ENCODE peak calls at places on chromosomes 1 and 21, in nine cellular contexts. One of them, this sample, is unnamed.

GRCh38 chr1:81760487-81761097 is 40.1 kb upstream of the ADGRL2 start:
- DNase-seq in A549: peak
- DNase-seq in non-pigmented ciliary epithelial cell: peak
- DNase-seq in caudate nucleus: no peak
- DNase-seq in DMS153: no peak
- DNase-seq in amygdala: no peak
- DNase-seq in ovary: no peak
- DNase-seq in AG04449: no peak
- DNase-seq in stimulated activated CD8-positive, alpha-beta memory T cell treated with anti-CD3 and anti-CD28 coated beads, Interleukin-15, amount 100 ng/mL, for 1 hour: no peak
- DNase-seq in this sample: peak

GRCh38 chr1:153293847-153294246 is 18.9 kb downstream of the PGLYRP3 start:
- DNase-seq in DMS153: no peak
- DNase-seq in caudate nucleus: no peak
- DNase-seq in AG04449: no peak
- DNase-seq in ovary: no peak
- DNase-seq in stimulated activated CD8-positive, alpha-beta memory T cell treated with anti-CD3 and anti-CD28 coated beads, Interleukin-15, amount 100 ng/mL, for 1 hour: no peak
- DNase-seq in A549: no peak
- DNase-seq in non-pigmented ciliary epithelial cell: no peak
- DNase-seq in amygdala: no peak
- DNase-seq in this sample: no peak

GRCh38 chr1:232207089-232207723 is 422.7 kb downstream of the SIPA1L2 start:
- DNase-seq in A549: no peak
- DNase-seq in amygdala: no peak
- DNase-seq in non-pigmented ciliary epithelial cell: no peak
- DNase-seq in stimulated activated CD8-positive, alpha-beta memory T cell treated with anti-CD3 and anti-CD28 coated beads, Interleukin-15, amount 100 ng/mL, for 1 hour: no peak
- DNase-seq in AG04449: no peak
- DNase-seq in caudate nucleus: no peak
- DNase-seq in DMS153: peak
- DNase-seq in ovary: no peak
- DNase-seq in this sample: no peak

GRCh38 chr1:232575524-232576040 is 54.4 kb downstream of the SIPA1L2 start:
- DNase-seq in AG04449: no peak
- DNase-seq in stimulated activated CD8-positive, alpha-beta memory T cell treated with anti-CD3 and anti-CD28 coated beads, Interleukin-15, amount 100 ng/mL, for 1 hour: no peak
- DNase-seq in ovary: no peak
- DNase-seq in DMS153: no peak
- DNase-seq in non-pigmented ciliary epithelial cell: no peak
- DNase-seq in caudate nucleus: no peak
- DNase-seq in amygdala: no peak
- DNase-seq in A549: no peak
- DNase-seq in this sample: no peak

GRCh38 chr1:212959266-212960220 is 9.2 kb downstream of the VASH2 start:
- DNase-seq in non-pigmented ciliary epithelial cell: no peak
- DNase-seq in stimulated activated CD8-positive, alpha-beta memory T cell treated with anti-CD3 and anti-CD28 coated beads, Interleukin-15, amount 100 ng/mL, for 1 hour: no peak
- DNase-seq in ovary: no peak
- DNase-seq in A549: no peak
- DNase-seq in DMS153: no peak
- DNase-seq in AG04449: no peak
- DNase-seq in amygdala: no peak
- DNase-seq in caudate nucleus: no peak
- DNase-seq in this sample: no peak

GRCh38 chr1:156821801-156822200 is 5.2 kb upstream of the SH2D2A start:
- DNase-seq in DMS153: no peak
- DNase-seq in ovary: no peak
- DNase-seq in amygdala: no peak
- DNase-seq in non-pigmented ciliary epithelial cell: peak
- DNase-seq in A549: no peak
- DNase-seq in stimulated activated CD8-positive, alpha-beta memory T cell treated with anti-CD3 and anti-CD28 coated beads, Interleukin-15, amount 100 ng/mL, for 1 hour: no peak
- DNase-seq in AG04449: peak
- DNase-seq in caudate nucleus: no peak
- DNase-seq in this sample: no peak

GRCh38 chr1:101379939-101380338 is 143.1 kb downstream of the S1PR1 start:
- DNase-seq in non-pigmented ciliary epithelial cell: no peak
- DNase-seq in caudate nucleus: no peak
- DNase-seq in stimulated activated CD8-positive, alpha-beta memory T cell treated with anti-CD3 and anti-CD28 coated beads, Interleukin-15, amount 100 ng/mL, for 1 hour: no peak
- DNase-seq in AG04449: no peak
- DNase-seq in amygdala: no peak
- DNase-seq in DMS153: no peak
- DNase-seq in A549: no peak
- DNase-seq in ovary: no peak
- DNase-seq in this sample: no peak

GRCh38 chr1:91655912-91656449 is 155.3 kb downstream of the CDC7 start:
- DNase-seq in AG04449: no peak
- DNase-seq in non-pigmented ciliary epithelial cell: no peak
- DNase-seq in ovary: no peak
- DNase-seq in DMS153: no peak
- DNase-seq in A549: no peak
- DNase-seq in stimulated activated CD8-positive, alpha-beta memory T cell treated with anti-CD3 and anti-CD28 coated beads, Interleukin-15, amount 100 ng/mL, for 1 hour: no peak
- DNase-seq in caudate nucleus: no peak
- DNase-seq in amygdala: no peak
- DNase-seq in this sample: no peak

GRCh38 chr21:32056791-32057190 is 184.0 kb downstream of the HUNK start:
- DNase-seq in amygdala: no peak
- DNase-seq in ovary: no peak
- DNase-seq in non-pigmented ciliary epithelial cell: no peak
- DNase-seq in AG04449: no peak
- DNase-seq in caudate nucleus: no peak
- DNase-seq in stimulated activated CD8-positive, alpha-beta memory T cell treated with anti-CD3 and anti-CD28 coated beads, Interleukin-15, amount 100 ng/mL, for 1 hour: no peak
- DNase-seq in A549: no peak
- DNase-seq in DMS153: no peak
- DNase-seq in this sample: no peak

GRCh38 chr1:12615916-12616708 is 1.9 kb downstream of the DHRS3 start:
- DNase-seq in non-pigmented ciliary epithelial cell: no peak
- DNase-seq in ovary: no peak
- DNase-seq in A549: peak
- DNase-seq in amygdala: no peak
- DNase-seq in AG04449: no peak
- DNase-seq in DMS153: no peak
- DNase-seq in caudate nucleus: no peak
- DNase-seq in stimulated activated CD8-positive, alpha-beta memory T cell treated with anti-CD3 and anti-CD28 coated beads, Interleukin-15, amount 100 ng/mL, for 1 hour: no peak
- DNase-seq in this sample: no peak

GRCh38 chr1:212670882-212671281 is 28.8 kb downstream of the BATF3 start:
- DNase-seq in non-pigmented ciliary epithelial cell: no peak
- DNase-seq in DMS153: no peak
- DNase-seq in ovary: no peak
- DNase-seq in AG04449: no peak
- DNase-seq in amygdala: no peak
- DNase-seq in stimulated activated CD8-positive, alpha-beta memory T cell treated with anti-CD3 and anti-CD28 coated beads, Interleukin-15, amount 100 ng/mL, for 1 hour: no peak
- DNase-seq in A549: no peak
- DNase-seq in caudate nucleus: no peak
- DNase-seq in this sample: no peak

GRCh38 chr21:37503848-37504467 is 137.4 kb downstream of the DYRK1A start:
- DNase-seq in AG04449: peak
- DNase-seq in amygdala: no peak
- DNase-seq in DMS153: no peak
- DNase-seq in caudate nucleus: no peak
- DNase-seq in A549: no peak
- DNase-seq in stimulated activated CD8-positive, alpha-beta memory T cell treated with anti-CD3 and anti-CD28 coated beads, Interleukin-15, amount 100 ng/mL, for 1 hour: no peak
- DNase-seq in ovary: no peak
- DNase-seq in non-pigmented ciliary epithelial cell: peak
- DNase-seq in this sample: no peak

GRCh38 chr21:21003701-21004100 is 5.5 kb downstream of the NCAM2 start:
- DNase-seq in amygdala: no peak
- DNase-seq in DMS153: peak
- DNase-seq in ovary: no peak
- DNase-seq in A549: peak
- DNase-seq in AG04449: no peak
- DNase-seq in stimulated activated CD8-positive, alpha-beta memory T cell treated with anti-CD3 and anti-CD28 coated beads, Interleukin-15, amount 100 ng/mL, for 1 hour: no peak
- DNase-seq in non-pigmented ciliary epithelial cell: no peak
- DNase-seq in caudate nucleus: no peak
- DNase-seq in this sample: no peak

GRCh38 chr1:17795081-17795809 is 40.1 kb downstream of the ACTL8 start:
- DNase-seq in non-pigmented ciliary epithelial cell: no peak
- DNase-seq in AG04449: no peak
- DNase-seq in caudate nucleus: no peak
- DNase-seq in DMS153: no peak
- DNase-seq in A549: no peak
- DNase-seq in amygdala: no peak
- DNase-seq in ovary: no peak
- DNase-seq in stimulated activated CD8-positive, alpha-beta memory T cell treated with anti-CD3 and anti-CD28 coated beads, Interleukin-15, amount 100 ng/mL, for 1 hour: no peak
- DNase-seq in this sample: no peak

GRCh38 chr1:15107052-15107687 is 46.4 kb upstream of the TMEM51 start:
- DNase-seq in A549: no peak
- DNase-seq in DMS153: no peak
- DNase-seq in non-pigmented ciliary epithelial cell: no peak
- DNase-seq in caudate nucleus: no peak
- DNase-seq in ovary: no peak
- DNase-seq in AG04449: no peak
- DNase-seq in amygdala: no peak
- DNase-seq in stimulated activated CD8-positive, alpha-beta memory T cell treated with anti-CD3 and anti-CD28 coated beads, Interleukin-15, amount 100 ng/mL, for 1 hour: no peak
- DNase-seq in this sample: no peak

GRCh38 chr1:58779837-58780585 is 3.8 kb downstream of the JUN start:
- DNase-seq in AG04449: no peak
- DNase-seq in DMS153: peak
- DNase-seq in amygdala: no peak
- DNase-seq in non-pigmented ciliary epithelial cell: no peak
- DNase-seq in ovary: peak
- DNase-seq in caudate nucleus: no peak
- DNase-seq in A549: peak
- DNase-seq in stimulated activated CD8-positive, alpha-beta memory T cell treated with anti-CD3 and anti-CD28 coated beads, Interleukin-15, amount 100 ng/mL, for 1 hour: no peak
- DNase-seq in this sample: no peak

GRCh38 chr1:6819641-6820040 is 34.4 kb downstream of the CAMTA1 start:
- DNase-seq in caudate nucleus: no peak
- DNase-seq in non-pigmented ciliary epithelial cell: no peak
- DNase-seq in DMS153: no peak
- DNase-seq in stimulated activated CD8-positive, alpha-beta memory T cell treated with anti-CD3 and anti-CD28 coated beads, Interleukin-15, amount 100 ng/mL, for 1 hour: no peak
- DNase-seq in ovary: no peak
- DNase-seq in AG04449: no peak
- DNase-seq in amygdala: no peak
- DNase-seq in A549: no peak
- DNase-seq in this sample: no peak

GRCh38 chr1:197471248-197472035 is 203.4 kb downstream of the CRB1 start:
- DNase-seq in caudate nucleus: no peak
- DNase-seq in stimulated activated CD8-positive, alpha-beta memory T cell treated with anti-CD3 and anti-CD28 coated beads, Interleukin-15, amount 100 ng/mL, for 1 hour: no peak
- DNase-seq in AG04449: no peak
- DNase-seq in A549: no peak
- DNase-seq in DMS153: no peak
- DNase-seq in amygdala: no peak
- DNase-seq in non-pigmented ciliary epithelial cell: no peak
- DNase-seq in ovary: peak
- DNase-seq in this sample: no peak

GRCh38 chr1:197481101-197481500 is 213.0 kb downstream of the CRB1 start:
- DNase-seq in caudate nucleus: no peak
- DNase-seq in non-pigmented ciliary epithelial cell: no peak
- DNase-seq in DMS153: peak
- DNase-seq in stimulated activated CD8-positive, alpha-beta memory T cell treated with anti-CD3 and anti-CD28 coated beads, Interleukin-15, amount 100 ng/mL, for 1 hour: no peak
- DNase-seq in ovary: no peak
- DNase-seq in AG04449: no peak
- DNase-seq in A549: no peak
- DNase-seq in amygdala: no peak
- DNase-seq in this sample: no peak

GRCh38 chr1:227896710-227897655 is 50.7 kb downstream of the WNT9A start:
- DNase-seq in ovary: peak
- DNase-seq in A549: no peak
- DNase-seq in caudate nucleus: no peak
- DNase-seq in stimulated activated CD8-positive, alpha-beta memory T cell treated with anti-CD3 and anti-CD28 coated beads, Interleukin-15, amount 100 ng/mL, for 1 hour: no peak
- DNase-seq in non-pigmented ciliary epithelial cell: no peak
- DNase-seq in amygdala: no peak
- DNase-seq in AG04449: no peak
- DNase-seq in DMS153: no peak
- DNase-seq in this sample: no peak

GRCh38 chr1:233909195-233909594 is 4.7 kb downstream of the SLC35F3 start:
- DNase-seq in AG04449: no peak
- DNase-seq in stimulated activated CD8-positive, alpha-beta memory T cell treated with anti-CD3 and anti-CD28 coated beads, Interleukin-15, amount 100 ng/mL, for 1 hour: no peak
- DNase-seq in amygdala: no peak
- DNase-seq in DMS153: no peak
- DNase-seq in caudate nucleus: no peak
- DNase-seq in ovary: no peak
- DNase-seq in non-pigmented ciliary epithelial cell: peak
- DNase-seq in A549: peak
- DNase-seq in this sample: no peak

GRCh38 chr1:85599076-85599491 is 18.5 kb downstream of the CCN1 start:
- DNase-seq in caudate nucleus: no peak
- DNase-seq in amygdala: no peak
- DNase-seq in stimulated activated CD8-positive, alpha-beta memory T cell treated with anti-CD3 and anti-CD28 coated beads, Interleukin-15, amount 100 ng/mL, for 1 hour: no peak
- DNase-seq in AG04449: no peak
- DNase-seq in DMS153: no peak
- DNase-seq in non-pigmented ciliary epithelial cell: no peak
- DNase-seq in ovary: no peak
- DNase-seq in A549: no peak
- DNase-seq in this sample: no peak

GRCh38 chr1:215032911-215033310 is 49.6 kb upstream of the KCNK2 start:
- DNase-seq in AG04449: no peak
- DNase-seq in amygdala: no peak
- DNase-seq in caudate nucleus: no peak
- DNase-seq in stimulated activated CD8-positive, alpha-beta memory T cell treated with anti-CD3 and anti-CD28 coated beads, Interleukin-15, amount 100 ng/mL, for 1 hour: no peak
- DNase-seq in A549: no peak
- DNase-seq in non-pigmented ciliary epithelial cell: no peak
- DNase-seq in DMS153: no peak
- DNase-seq in ovary: no peak
- DNase-seq in this sample: no peak

GRCh38 chr1:19460535-19461351 is 24.6 kb downstream of the CAPZB start:
- DNase-seq in ovary: no peak
- DNase-seq in AG04449: no peak
- DNase-seq in DMS153: no peak
- DNase-seq in amygdala: no peak
- DNase-seq in A549: no peak
- DNase-seq in caudate nucleus: no peak
- DNase-seq in stimulated activated CD8-positive, alpha-beta memory T cell treated with anti-CD3 and anti-CD28 coated beads, Interleukin-15, amount 100 ng/mL, for 1 hour: no peak
- DNase-seq in non-pigmented ciliary epithelial cell: no peak
- DNase-seq in this sample: no peak

GRCh38 chr1:153493343-153493960 is 33.0 kb upstream of the S100A7 start:
- DNase-seq in AG04449: no peak
- DNase-seq in caudate nucleus: no peak
- DNase-seq in DMS153: peak
- DNase-seq in amygdala: no peak
- DNase-seq in stimulated activated CD8-positive, alpha-beta memory T cell treated with anti-CD3 and anti-CD28 coated beads, Interleukin-15, amount 100 ng/mL, for 1 hour: no peak
- DNase-seq in non-pigmented ciliary epithelial cell: no peak
- DNase-seq in ovary: no peak
- DNase-seq in A549: no peak
- DNase-seq in this sample: no peak

GRCh38 chr1:52423771-52424170 is 19.4 kb downstream of the PRPF38A start:
- DNase-seq in A549: no peak
- DNase-seq in AG04449: no peak
- DNase-seq in stimulated activated CD8-positive, alpha-beta memory T cell treated with anti-CD3 and anti-CD28 coated beads, Interleukin-15, amount 100 ng/mL, for 1 hour: peak
- DNase-seq in non-pigmented ciliary epithelial cell: no peak
- DNase-seq in amygdala: no peak
- DNase-seq in DMS153: no peak
- DNase-seq in ovary: no peak
- DNase-seq in caudate nucleus: no peak
- DNase-seq in this sample: no peak

GRCh38 chr1:156428772-156429288 is 59.8 kb downstream of the RHBG start:
- DNase-seq in amygdala: no peak
- DNase-seq in ovary: no peak
- DNase-seq in stimulated activated CD8-positive, alpha-beta memory T cell treated with anti-CD3 and anti-CD28 coated beads, Interleukin-15, amount 100 ng/mL, for 1 hour: no peak
- DNase-seq in AG04449: no peak
- DNase-seq in caudate nucleus: no peak
- DNase-seq in DMS153: no peak
- DNase-seq in A549: no peak
- DNase-seq in non-pigmented ciliary epithelial cell: no peak
- DNase-seq in this sample: no peak

GRCh38 chr1:118504867-118505266 is 319.8 kb upstream of the SPAG17 start:
- DNase-seq in ovary: no peak
- DNase-seq in amygdala: no peak
- DNase-seq in DMS153: no peak
- DNase-seq in AG04449: no peak
- DNase-seq in caudate nucleus: no peak
- DNase-seq in stimulated activated CD8-positive, alpha-beta memory T cell treated with anti-CD3 and anti-CD28 coated beads, Interleukin-15, amount 100 ng/mL, for 1 hour: no peak
- DNase-seq in non-pigmented ciliary epithelial cell: no peak
- DNase-seq in A549: no peak
- DNase-seq in this sample: no peak

GRCh38 chr1:24656046-24656445 is 12.9 kb downstream of the SRRM1 start:
- DNase-seq in stimulated activated CD8-positive, alpha-beta memory T cell treated with anti-CD3 and anti-CD28 coated beads, Interleukin-15, amount 100 ng/mL, for 1 hour: no peak
- DNase-seq in A549: no peak
- DNase-seq in ovary: no peak
- DNase-seq in caudate nucleus: no peak
- DNase-seq in non-pigmented ciliary epithelial cell: no peak
- DNase-seq in amygdala: no peak
- DNase-seq in AG04449: no peak
- DNase-seq in DMS153: no peak
- DNase-seq in this sample: no peak

GRCh38 chr1:150150511-150151021 is 850 bp downstream of the PLEKHO1 start:
- DNase-seq in ovary: peak
- DNase-seq in amygdala: no peak
- DNase-seq in caudate nucleus: no peak
- DNase-seq in stimulated activated CD8-positive, alpha-beta memory T cell treated with anti-CD3 and anti-CD28 coated beads, Interleukin-15, amount 100 ng/mL, for 1 hour: no peak
- DNase-seq in AG04449: no peak
- DNase-seq in non-pigmented ciliary epithelial cell: no peak
- DNase-seq in A549: no peak
- DNase-seq in DMS153: no peak
- DNase-seq in this sample: no peak

GRCh38 chr1:85617582-85618237 is 37.1 kb downstream of the CCN1 start:
- DNase-seq in DMS153: no peak
- DNase-seq in stimulated activated CD8-positive, alpha-beta memory T cell treated with anti-CD3 and anti-CD28 coated beads, Interleukin-15, amount 100 ng/mL, for 1 hour: no peak
- DNase-seq in AG04449: peak
- DNase-seq in caudate nucleus: no peak
- DNase-seq in amygdala: no peak
- DNase-seq in ovary: no peak
- DNase-seq in non-pigmented ciliary epithelial cell: no peak
- DNase-seq in A549: no peak
- DNase-seq in this sample: no peak